ENCODE peak calls at places on chromosomes 1 and 21, in ten cellular contexts. U, F, A, E, T, L, H, Y, Z and K are unnamed samples.

GRCh38 chr1:45116340-45116739 is 90.1 kb downstream of the ZSWIM5 start:
- DNase-seq in Y (no peak), H (no peak), Z (no peak), U (no peak), E (no peak), F (no peak), A (no peak), L (no peak), T (no peak), K (no peak)

GRCh38 chr21:42621166-42621827 is 32.1 kb upstream of the PDE9A start:
- DNase-seq in E (peak), Z (no peak), H (no peak), A (peak), T (no peak), L (no peak), F (no peak), U (no peak), Y (no peak), K (no peak)

GRCh38 chr1:201164645-201165044 is 10.4 kb upstream of the TMEM9 start:
- DNase-seq in Z (no peak), F (no peak), E (no peak), H (no peak), Y (no peak), U (no peak), A (no peak), L (no peak), T (no peak), K (no peak)

GRCh38 chr1:98794196-98794886 is 132.8 kb downstream of the SNX7 start:
- DNase-seq in E (peak), Y (peak), F (no peak), L (no peak), A (peak), T (peak), U (peak), H (peak), Z (peak), K (peak)

GRCh38 chr21:39788383-39788782 is 43.4 kb downstream of the IGSF5 start:
- DNase-seq in Y (no peak), E (peak), A (peak), T (peak), Z (no peak), F (peak), H (peak), U (peak), L (no peak), K (peak)

GRCh38 chr1:55215194-55216021 is at the start of gene USP24:
- DNase-seq in T (peak), F (peak), H (peak), Z (peak), E (peak), Y (peak), A (peak), L (peak), U (peak), K (peak)

GRCh38 chr1:234776256-234776874 is 166.4 kb upstream of the IRF2BP2 start:
- DNase-seq in F (no peak), T (no peak), E (no peak), A (no peak), U (no peak), Z (no peak), Y (no peak), H (peak), L (no peak), K (no peak)

GRCh38 chr1:200706109-200706720 is 32.5 kb upstream of the CAMSAP2 start:
- DNase-seq in F (no peak), L (no peak), A (no peak), Z (no peak), T (no peak), E (no peak), Y (no peak), U (no peak), H (no peak), K (no peak)

GRCh38 chr1:21568006-21568746 is 59.0 kb downstream of the ALPL start:
- DNase-seq in A (no peak), U (no peak), Y (no peak), F (no peak), Z (no peak), H (no peak), L (no peak), T (no peak), E (no peak), K (peak)

GRCh38 chr1:29808141-29808995 is 572.0 kb downstream of the PTPRU start:
- DNase-seq in E (no peak), H (peak), U (no peak), Y (no peak), T (no peak), L (no peak), Z (no peak), F (no peak), A (no peak), K (no peak)

GRCh38 chr1:7262611-7263010 is 477.4 kb downstream of the CAMTA1 start:
- DNase-seq in A (no peak), Z (no peak), E (no peak), H (no peak), U (no peak), T (peak), L (no peak), F (no peak), Y (no peak), K (no peak)

GRCh38 chr1:3785045-3785444 is 11.3 kb downstream of the LRRC47 start:
- DNase-seq in E (no peak), T (no peak), F (no peak), Z (no peak), H (no peak), U (no peak), A (no peak), L (no peak), Y (no peak), K (no peak)

GRCh38 chr1:51843948-51844347 is 34.6 kb downstream of the NRDC start:
- DNase-seq in T (no peak), A (no peak), Z (no peak), L (no peak), E (no peak), Y (no peak), H (no peak), U (peak), F (no peak), K (no peak)

GRCh38 chr21:39587376-39587775 is 25.4 kb upstream of the B3GALT5 start:
- DNase-seq in T (no peak), F (no peak), E (no peak), U (no peak), A (no peak), H (no peak), Y (no peak), L (no peak), Z (no peak), K (no peak)

GRCh38 chr1:9004731-9005708 is 21.2 kb downstream of the SLC2A7 start:
- DNase-seq in H (peak), E (peak), F (peak), L (peak), Y (peak), A (peak), T (peak), U (peak), Z (peak), K (peak)

GRCh38 chr1:69943030-69943429 is 262.3 kb downstream of the LRRC40 start:
- DNase-seq in F (no peak), T (no peak), A (no peak), Y (no peak), E (no peak), L (no peak), H (no peak), Z (no peak), U (no peak), K (no peak)

GRCh38 chr1:15775706-15776105 is 17.1 kb downstream of the FBLIM1 start:
- DNase-seq in H (no peak), L (no peak), T (no peak), E (no peak), A (no peak), Z (no peak), F (no peak), Y (no peak), U (no peak), K (peak)

GRCh38 chr1:165666152-165666551 is 32.2 kb downstream of the ALDH9A1 start:
- DNase-seq in L (no peak), A (no peak), F (no peak), U (no peak), H (no peak), Z (no peak), Y (no peak), E (peak), T (peak), K (peak)

GRCh38 chr1:3678361-3679097 is 26.2 kb downstream of the TP73 start:
- DNase-seq in E (no peak), Z (no peak), U (no peak), A (peak), L (no peak), T (no peak), H (no peak), F (no peak), Y (no peak), K (no peak)

GRCh38 chr1:20728371-20729154 is 3.9 kb downstream of the SH2D5 start:
- DNase-seq in A (no peak), E (no peak), Y (no peak), F (no peak), L (no peak), H (no peak), T (no peak), Z (no peak), U (no peak), K (no peak)